ENCODE peak calls at places on chromosome 13, in five cellular contexts. O is colonic mucosa, F is trophoblast cell, Q is astrocyte, X is neuronal stem cell. V is an unnamed sample.

GRCh38 chr13:97278395-97279078 is 56.4 kb downstream of the MBNL2 start:
- DNase-seq in O (peak; percentile 48), X (no peak), F (peak; percentile 59), Q (peak; percentile 39), V (peak; percentile 81)

GRCh38 chr13:37443538-37443937 is 155.0 kb downstream of the POSTN start:
- DNase-seq in O (no peak), X (no peak), Q (peak; percentile 93), F (no peak), V (peak; percentile 94)

GRCh38 chr13:100828226-100828625 is 153.6 kb upstream of the TMTC4 start:
- DNase-seq in O (no peak), X (no peak), F (no peak), Q (no peak), V (no peak)

GRCh38 chr13:108902557-108903155 is 273.2 kb downstream of the MYO16 start:
- DNase-seq in F (no peak), O (no peak), Q (no peak), X (no peak), V (peak; percentile 31)

GRCh38 chr13:94928127-94928526 is 215.8 kb upstream of the SOX21 start:
- DNase-seq in F (no peak), Q (no peak), O (no peak), X (no peak), V (no peak)

GRCh38 chr13:34757441-34757840 is 184.6 kb upstream of the NBEA start:
- DNase-seq in Q (peak; percentile 19), F (no peak), O (no peak), X (no peak), V (no peak)

GRCh38 chr13:113655358-113656014 is 2.5 kb downstream of the ATP4B start:
- DNase-seq in X (no peak), Q (no peak), F (no peak), O (no peak), V (no peak)

GRCh38 chr13:45092668-45093067 is 27.6 kb upstream of the GTF2F2 start:
- DNase-seq in O (no peak), F (no peak), Q (peak; percentile 48), X (no peak), V (peak; percentile 54)

GRCh38 chr13:76886292-76887061 is at the start of gene KCTD12:
- DNase-seq in F (peak; percentile 88), X (peak; percentile 80), Q (peak; percentile 74), O (peak; percentile 85), V (peak; percentile 92)

GRCh38 chr13:45441633-45442032 is 23.1 kb upstream of the COG3 start:
- DNase-seq in F (no peak), X (no peak), Q (peak; percentile 17), O (no peak), V (peak; percentile 33)

GRCh38 chr13:47661076-47661475 is 340.0 kb downstream of the SUCLA2 start:
- DNase-seq in F (no peak), O (no peak), X (no peak), Q (peak; percentile 66), V (peak; percentile 91)

GRCh38 chr13:43242040-43242439 is 218.7 kb downstream of the DNAJC15 start:
- DNase-seq in O (no peak), F (no peak), Q (no peak), X (no peak), V (no peak)

GRCh38 chr13:42110410-42111155 is 62.1 kb downstream of the DGKH start:
- DNase-seq in X (peak; percentile 59), Q (peak; percentile 58), O (peak; percentile 30), F (peak; percentile 44), V (peak; percentile 82)

GRCh38 chr13:30730526-30730925 is 4.8 kb upstream of the ALOX5AP start:
- DNase-seq in F (peak; percentile 78), O (no peak), X (peak; percentile 12), Q (no peak), V (no peak)

GRCh38 chr13:95564948-95565347 is 12.4 kb downstream of the CLDN10 start:
- DNase-seq in O (no peak), Q (peak; percentile 83), X (no peak), F (no peak), V (peak; percentile 58)

GRCh38 chr13:113748862-113749451 is 10.1 kb upstream of the TMEM255B start:
- DNase-seq in F (no peak), X (no peak), Q (no peak), O (no peak), V (no peak)

DNA sequence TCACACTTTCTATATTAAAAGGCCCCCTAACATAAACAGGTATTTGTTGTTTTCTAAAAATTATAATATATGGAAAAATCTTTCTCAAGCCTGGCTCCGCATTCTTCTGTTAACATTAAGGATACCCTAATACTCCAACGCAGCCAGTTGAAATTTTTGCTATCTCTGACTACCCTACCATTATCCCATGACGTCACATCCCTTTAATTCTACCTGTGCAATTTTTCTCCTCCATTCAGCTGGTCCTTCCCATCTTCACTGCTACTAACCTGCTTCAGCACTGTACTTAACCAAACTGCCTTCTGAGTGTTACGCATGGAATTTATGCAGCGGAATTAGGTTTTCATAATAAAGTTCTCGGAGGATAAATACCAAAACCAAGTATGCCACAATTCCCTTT is 1.0 kb downstream of the MRPS31 start:
- DNase-seq in F (no peak), X (no peak), Q (no peak), O (no peak), V (no peak)
- H3K9ac ChIP-seq in F (no peak overlapping the region), X (no peak overlapping the region), Q (peak overlapping the region; percentile 96), O (peak overlapping the region; percentile 97), V (peak overlapping the region; percentile 87)

DNA sequence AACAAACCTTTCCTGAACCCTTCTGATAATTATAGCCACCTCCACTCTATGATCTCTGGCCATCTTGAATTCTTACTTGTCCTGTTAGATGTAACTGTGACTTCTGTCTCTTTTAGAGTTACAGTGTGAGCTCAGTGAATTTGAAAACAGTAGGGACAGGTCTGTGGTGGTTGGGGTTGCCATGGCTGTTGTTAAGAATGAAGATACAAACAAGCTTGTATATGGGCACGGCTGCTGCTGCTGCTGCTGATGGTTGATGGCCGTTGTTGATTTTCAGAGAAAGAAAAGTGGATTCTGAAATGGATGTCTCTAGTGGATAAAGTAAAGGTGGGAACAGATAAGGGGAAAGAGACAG is 101.4 kb downstream of the STARD13 start:
- DNase-seq in O (no peak), X (no peak), F (no peak), Q (no peak), V (no peak)
- H3K4me1 ChIP-seq in O (no peaks in the 10 kb centered on the region), X (peaks cover 19% of the 10 kb centered on the region), F (peaks cover 15% of the 10 kb centered on the region), Q (peaks cover 57% of the 10 kb centered on the region), V (peaks cover 39% of the 10 kb centered on the region)

GRCh38 chr13:24894972-24895300 is 131.0 kb downstream of the RNF17 start:
- DNase-seq in F (no peak), X (no peak), Q (no peak), O (no peak), V (no peak)
- H3K9ac ChIP-seq in F (no peak overlapping the region), X (no peak overlapping the region), Q (no peak overlapping the region), O (no peak overlapping the region), V (no peak overlapping the region)

GRCh38 chr13:110326263-110326904 is 19.3 kb downstream of the COL4A2 start:
- DNase-seq in Q (no peak), O (no peak), F (no peak), X (no peak), V (peak; percentile 38)
- H3K4me1 ChIP-seq in Q (peaks cover 93% of the 10 kb centered on the region), O (no peaks in the 10 kb centered on the region), F (peaks cover 42% of the 10 kb centered on the region), X (peaks cover 2% of the 10 kb centered on the region), V (peaks cover 64% of the 10 kb centered on the region)

DNA sequence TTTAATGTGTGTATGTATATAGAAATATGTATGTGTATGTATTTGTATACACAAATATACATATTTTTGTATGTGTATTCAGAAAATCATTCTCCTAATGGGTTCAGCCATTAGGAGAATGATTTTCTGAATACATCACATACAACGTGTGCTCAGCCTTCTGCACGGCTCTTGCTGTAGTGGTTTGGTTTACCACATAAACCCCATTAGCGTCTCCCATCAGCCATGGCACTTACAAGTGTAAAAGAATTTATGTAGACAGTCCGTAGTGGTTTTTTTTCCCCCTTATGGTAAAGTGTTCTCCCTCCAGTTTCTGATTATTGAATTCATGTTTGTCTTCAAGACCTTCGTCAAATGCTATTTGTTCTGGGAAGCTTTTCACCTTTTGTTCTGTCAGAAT is 38.2 kb downstream of the ATP8A2 start:
- DNase-seq in O (no peak), F (no peak), Q (no peak), X (no peak), V (no peak)
- H3K9ac ChIP-seq in O (no peak overlapping the region), F (no peak overlapping the region), Q (no peak overlapping the region), X (no peak overlapping the region), V (no peak overlapping the region)

GRCh38 chr13:79533781-79534400 is 52.9 kb downstream of the NDFIP2 start:
- DNase-seq in X (no peak), O (no peak), F (no peak), Q (peak; percentile 46), V (peak; percentile 31)
- H3K4me1 ChIP-seq in X (no peaks in the 10 kb centered on the region), O (no peaks in the 10 kb centered on the region), F (no peaks in the 10 kb centered on the region), Q (no peaks in the 10 kb centered on the region), V (peaks cover 15% of the 10 kb centered on the region)

GRCh38 chr13:93425411-93425810 is 198.8 kb downstream of the GPC6 start:
- DNase-seq in X (no peak), O (no peak), F (no peak), Q (no peak), V (peak; percentile 35)
- H3K9ac ChIP-seq in X (no peak overlapping the region), O (no peak overlapping the region), F (no peak overlapping the region), Q (no peak overlapping the region), V (no peak overlapping the region)

GRCh38 chr13:110319774-110320509 is 12.9 kb downstream of the COL4A2 start:
- DNase-seq in Q (peak; percentile 95), O (no peak), X (no peak), F (no peak), V (peak; percentile 80)

GRCh38 chr13:110318920-110319319 is 11.8 kb downstream of the COL4A2 start:
- DNase-seq in F (no peak), Q (no peak), O (no peak), X (no peak), V (no peak)

GRCh38 chr13:110317496-110318195 is 10.6 kb downstream of the COL4A2 start:
- DNase-seq in F (no peak), O (no peak), X (no peak), Q (no peak), V (no peak)

GRCh38 chr13:110320645-110321044 is 13.6 kb downstream of the COL4A2 start:
- DNase-seq in X (no peak), Q (no peak), O (no peak), F (no peak), V (no peak)

GRCh38 chr13:110319397-110319773 is 12.3 kb downstream of the COL4A2 start:
- DNase-seq in O (no peak), F (peak; percentile 53), Q (no peak), X (no peak), V (no peak)
- H3K4me1 ChIP-seq in O (no peaks in the 10 kb centered on the region), F (peaks cover 38% of the 10 kb centered on the region), Q (peaks cover 75% of the 10 kb centered on the region), X (no peaks in the 10 kb centered on the region), V (peaks cover 38% of the 10 kb centered on the region)

GRCh38 chr13:66087149-66087780 is 1142.9 kb downstream of the PCDH9 start:
- DNase-seq in Q (peak; percentile 12), O (no peak), X (no peak), F (no peak), V (no peak)
- H3K9ac ChIP-seq in Q (no peak overlapping the region), O (no peak overlapping the region), X (no peak overlapping the region), F (no peak overlapping the region), V (no peak overlapping the region)